ENCODE peak calls at places on chromosome 9, in eight cellular contexts. One of them, this sample, is unnamed.

GRCh38 chr9:37592108-37592951 is at the start of gene TOMM5:
- DNase-seq in coronary artery: peak
- DNase-seq in GM12865: peak
- DNase-seq in MM.1S: peak
- DNase-seq in foreskin fibroblast: peak
- DNase-seq in AG04450: peak
- DNase-seq in fibroblast of the aortic adventitia: peak
- DNase-seq in lung: peak
- DNase-seq in this sample: peak

GRCh38 chr9:36980148-36980974 is 53.7 kb downstream of the PAX5 start:
- DNase-seq in foreskin fibroblast: no peak
- DNase-seq in GM12865: peak
- DNase-seq in coronary artery: no peak
- DNase-seq in MM.1S: no peak
- DNase-seq in AG04450: no peak
- DNase-seq in lung: no peak
- DNase-seq in fibroblast of the aortic adventitia: no peak
- DNase-seq in this sample: no peak

GRCh38 chr9:12775373-12775962 is 648 bp downstream of the LURAP1L start:
- DNase-seq in fibroblast of the aortic adventitia: no peak
- DNase-seq in lung: no peak
- DNase-seq in foreskin fibroblast: no peak
- DNase-seq in coronary artery: no peak
- DNase-seq in AG04450: no peak
- DNase-seq in GM12865: no peak
- DNase-seq in MM.1S: peak
- DNase-seq in this sample: no peak

GRCh38 chr9:101582593-101582992 is 12.2 kb downstream of the PPP3R2 start:
- DNase-seq in fibroblast of the aortic adventitia: peak
- DNase-seq in MM.1S: no peak
- DNase-seq in GM12865: no peak
- DNase-seq in foreskin fibroblast: peak
- DNase-seq in AG04450: peak
- DNase-seq in lung: no peak
- DNase-seq in coronary artery: no peak
- DNase-seq in this sample: peak

GRCh38 chr9:33381231-33381791 is 21.1 kb downstream of the AQP7 start:
- DNase-seq in GM12865: no peak
- DNase-seq in AG04450: no peak
- DNase-seq in coronary artery: no peak
- DNase-seq in lung: no peak
- DNase-seq in fibroblast of the aortic adventitia: no peak
- DNase-seq in foreskin fibroblast: no peak
- DNase-seq in MM.1S: no peak
- DNase-seq in this sample: no peak

GRCh38 chr9:99169982-99170761 is 51.6 kb downstream of the ALG2 start:
- DNase-seq in coronary artery: no peak
- DNase-seq in lung: no peak
- DNase-seq in GM12865: no peak
- DNase-seq in fibroblast of the aortic adventitia: no peak
- DNase-seq in foreskin fibroblast: no peak
- DNase-seq in MM.1S: no peak
- DNase-seq in AG04450: no peak
- DNase-seq in this sample: no peak

GRCh38 chr9:98764351-98764750 is 32.0 kb downstream of the ANKS6 start:
- DNase-seq in fibroblast of the aortic adventitia: no peak
- DNase-seq in MM.1S: no peak
- DNase-seq in lung: no peak
- DNase-seq in AG04450: no peak
- DNase-seq in foreskin fibroblast: no peak
- DNase-seq in coronary artery: no peak
- DNase-seq in GM12865: no peak
- DNase-seq in this sample: no peak

GRCh38 chr9:111937781-111938426 is 41.3 kb downstream of the UGCG start:
- DNase-seq in MM.1S: no peak
- DNase-seq in AG04450: no peak
- DNase-seq in coronary artery: no peak
- DNase-seq in GM12865: peak
- DNase-seq in fibroblast of the aortic adventitia: peak
- DNase-seq in foreskin fibroblast: no peak
- DNase-seq in lung: peak
- DNase-seq in this sample: no peak

GRCh38 chr9:69027355-69028097 is 8.0 kb upstream of the FXN start:
- DNase-seq in coronary artery: no peak
- DNase-seq in AG04450: no peak
- DNase-seq in GM12865: peak
- DNase-seq in MM.1S: peak
- DNase-seq in fibroblast of the aortic adventitia: peak
- DNase-seq in lung: no peak
- DNase-seq in foreskin fibroblast: peak
- DNase-seq in this sample: no peak

GRCh38 chr9:123954518-123954917 is 24.6 kb upstream of the DENND1A start:
- DNase-seq in fibroblast of the aortic adventitia: no peak
- DNase-seq in coronary artery: no peak
- DNase-seq in foreskin fibroblast: no peak
- DNase-seq in AG04450: no peak
- DNase-seq in lung: no peak
- DNase-seq in MM.1S: no peak
- DNase-seq in GM12865: no peak
- DNase-seq in this sample: no peak

GRCh38 chr9:74770508-74771261 is 117.0 kb downstream of the TRPM6 start:
- DNase-seq in MM.1S: peak
- DNase-seq in coronary artery: no peak
- DNase-seq in AG04450: no peak
- DNase-seq in fibroblast of the aortic adventitia: no peak
- DNase-seq in foreskin fibroblast: no peak
- DNase-seq in GM12865: peak
- DNase-seq in lung: no peak
- DNase-seq in this sample: no peak
- TF ChIP-seq CTCF in MM.1S: peak
- TF ChIP-seq CTCF in coronary artery: no peak
- TF ChIP-seq CTCF in AG04450: peak
- TF ChIP-seq CTCF in fibroblast of the aortic adventitia: peak
- TF ChIP-seq CTCF in foreskin fibroblast: peak
- TF ChIP-seq CTCF in GM12865: peak
- TF ChIP-seq CTCF in lung: no peak
- TF ChIP-seq CTCF in this sample: peak

GRCh38 chr9:128943832-128944620 is 3.4 kb downstream of the DOLK start:
- DNase-seq in AG04450: no peak
- DNase-seq in coronary artery: no peak
- DNase-seq in GM12865: no peak
- DNase-seq in lung: no peak
- DNase-seq in foreskin fibroblast: no peak
- DNase-seq in fibroblast of the aortic adventitia: no peak
- DNase-seq in MM.1S: no peak
- DNase-seq in this sample: no peak

GRCh38 chr9:128945798-128946501 is 1.5 kb downstream of the DOLK start:
- DNase-seq in GM12865: no peak
- DNase-seq in lung: no peak
- DNase-seq in MM.1S: no peak
- DNase-seq in AG04450: no peak
- DNase-seq in coronary artery: no peak
- DNase-seq in fibroblast of the aortic adventitia: no peak
- DNase-seq in foreskin fibroblast: no peak
- DNase-seq in this sample: no peak

GRCh38 chr9:128940271-128940921 is 7.0 kb downstream of the DOLK start:
- DNase-seq in coronary artery: peak
- DNase-seq in fibroblast of the aortic adventitia: no peak
- DNase-seq in foreskin fibroblast: no peak
- DNase-seq in GM12865: no peak
- DNase-seq in lung: no peak
- DNase-seq in AG04450: no peak
- DNase-seq in MM.1S: no peak
- DNase-seq in this sample: no peak

GRCh38 chr9:128937310-128938165 is 9.9 kb downstream of the DOLK start:
- DNase-seq in GM12865: no peak
- DNase-seq in AG04450: no peak
- DNase-seq in foreskin fibroblast: no peak
- DNase-seq in fibroblast of the aortic adventitia: no peak
- DNase-seq in coronary artery: peak
- DNase-seq in MM.1S: no peak
- DNase-seq in lung: no peak
- DNase-seq in this sample: no peak

GRCh38 chr9:128940946-128941755 is 6.3 kb downstream of the DOLK start:
- DNase-seq in foreskin fibroblast: no peak
- DNase-seq in AG04450: no peak
- DNase-seq in lung: no peak
- DNase-seq in MM.1S: no peak
- DNase-seq in GM12865: no peak
- DNase-seq in fibroblast of the aortic adventitia: no peak
- DNase-seq in coronary artery: peak
- DNase-seq in this sample: no peak
- H3K4me3 ChIP-seq in foreskin fibroblast: no peak
- H3K4me3 ChIP-seq in AG04450: no peak
- H3K4me3 ChIP-seq in lung: no peak
- H3K4me3 ChIP-seq in MM.1S: no peak
- H3K4me3 ChIP-seq in GM12865: no peak
- H3K4me3 ChIP-seq in fibroblast of the aortic adventitia: no peak
- H3K4me3 ChIP-seq in coronary artery: no peak
- H3K4me3 ChIP-seq in this sample: no peak

DNA sequence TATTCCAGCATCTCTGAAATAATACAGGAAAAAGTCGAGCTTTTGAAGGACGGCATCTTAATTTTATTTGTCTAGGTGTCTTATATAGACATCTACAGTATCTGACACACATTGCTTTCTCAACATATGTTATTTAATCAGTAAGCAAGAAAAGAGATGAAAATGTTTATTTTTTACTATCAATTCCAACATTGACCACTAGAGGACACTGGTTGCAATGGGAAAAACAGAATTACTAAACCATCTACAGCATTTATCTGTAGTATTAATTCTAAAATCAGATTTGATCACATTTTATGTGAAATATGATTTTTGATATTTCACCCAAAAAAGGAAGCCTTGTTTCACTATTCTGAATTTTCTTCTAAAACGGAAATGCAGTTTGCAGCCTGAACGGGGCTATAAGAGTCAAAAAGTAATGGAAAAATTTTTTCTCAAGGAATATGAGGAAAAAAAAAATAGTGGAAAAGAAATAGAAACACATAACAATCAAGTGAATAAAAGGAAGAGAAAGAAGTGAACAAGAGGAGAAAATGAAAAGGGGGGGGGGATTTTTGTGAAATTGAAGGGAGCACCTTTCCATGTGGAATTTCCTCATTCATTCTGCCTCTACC is 98.6 kb downstream of the OSTF1 start:
- DNase-seq in fibroblast of the aortic adventitia: peak
- DNase-seq in AG04450: no peak
- DNase-seq in foreskin fibroblast: no peak
- DNase-seq in coronary artery: no peak
- DNase-seq in GM12865: peak
- DNase-seq in lung: no peak
- DNase-seq in MM.1S: peak
- DNase-seq in this sample: no peak
- TF ChIP-seq CTCF in fibroblast of the aortic adventitia: peak
- TF ChIP-seq CTCF in AG04450: peak
- TF ChIP-seq CTCF in foreskin fibroblast: peak
- TF ChIP-seq CTCF in coronary artery: peak
- TF ChIP-seq CTCF in GM12865: peak
- TF ChIP-seq CTCF in lung: peak
- TF ChIP-seq CTCF in MM.1S: peak
- TF ChIP-seq CTCF in this sample: peak

GRCh38 chr9:93953492-93954435 is 1.4 kb downstream of the BARX1 start:
- DNase-seq in fibroblast of the aortic adventitia: no peak
- DNase-seq in AG04450: no peak
- DNase-seq in foreskin fibroblast: no peak
- DNase-seq in coronary artery: no peak
- DNase-seq in GM12865: no peak
- DNase-seq in lung: no peak
- DNase-seq in MM.1S: no peak
- DNase-seq in this sample: no peak
- H3K4me3 ChIP-seq in fibroblast of the aortic adventitia: no peak
- H3K4me3 ChIP-seq in AG04450: no peak
- H3K4me3 ChIP-seq in foreskin fibroblast: no peak
- H3K4me3 ChIP-seq in coronary artery: peak
- H3K4me3 ChIP-seq in GM12865: no peak
- H3K4me3 ChIP-seq in lung: no peak
- H3K4me3 ChIP-seq in MM.1S: no peak
- H3K4me3 ChIP-seq in this sample: no peak

DNA sequence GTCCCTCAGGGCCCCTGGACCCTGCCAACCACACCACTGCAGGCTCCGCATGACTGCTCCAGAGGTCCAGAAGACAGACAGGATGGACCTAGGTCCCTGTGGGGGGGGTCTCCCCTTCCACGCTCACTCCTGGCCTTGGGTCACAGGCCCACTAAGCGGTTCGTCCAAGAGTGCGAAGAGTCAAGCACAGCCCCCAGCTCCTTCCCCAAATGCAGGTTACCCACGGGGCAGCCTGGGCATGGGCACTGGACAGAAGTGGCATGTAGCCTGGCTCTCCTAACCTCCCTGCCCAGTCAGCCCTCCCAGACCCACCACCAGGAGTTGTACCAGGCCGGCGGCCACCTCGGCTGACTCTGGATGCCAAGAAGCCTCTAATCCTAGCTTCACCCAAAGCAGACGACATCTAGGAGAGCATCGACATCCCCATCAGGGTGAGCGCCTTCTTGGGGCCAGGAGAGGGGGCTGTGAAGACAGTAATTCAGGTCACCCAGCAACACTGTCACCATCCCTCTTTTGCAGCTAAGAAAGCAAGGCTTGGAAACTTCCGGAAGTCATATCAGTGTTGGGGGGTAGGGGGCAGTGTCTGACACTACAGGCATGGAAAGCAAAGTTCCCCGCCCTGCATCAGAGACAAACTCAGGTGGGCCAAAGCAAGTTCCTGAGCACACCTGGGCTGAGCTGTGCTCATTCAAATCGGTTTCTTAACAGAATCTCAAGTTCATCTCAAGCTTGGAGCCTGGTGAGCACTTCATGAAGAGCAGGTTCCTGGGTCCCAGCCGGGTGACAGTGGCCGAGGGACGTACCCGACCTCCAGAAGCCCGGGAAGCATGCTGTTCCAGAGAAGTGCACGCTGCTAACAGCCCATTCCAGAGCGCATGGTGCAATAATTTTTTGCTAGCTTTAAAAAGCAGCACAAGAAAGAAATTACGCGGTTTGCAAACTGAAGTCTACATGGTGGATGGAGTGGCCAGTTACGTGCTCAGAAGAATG is 68.7 kb downstream of the SEMA4D start:
- DNase-seq in lung: no peak
- DNase-seq in MM.1S: no peak
- DNase-seq in AG04450: no peak
- DNase-seq in coronary artery: no peak
- DNase-seq in fibroblast of the aortic adventitia: no peak
- DNase-seq in foreskin fibroblast: no peak
- DNase-seq in GM12865: peak
- DNase-seq in this sample: no peak
- TF ChIP-seq CTCF in lung: peak
- TF ChIP-seq CTCF in MM.1S: peak
- TF ChIP-seq CTCF in AG04450: peak
- TF ChIP-seq CTCF in coronary artery: no peak
- TF ChIP-seq CTCF in fibroblast of the aortic adventitia: no peak
- TF ChIP-seq CTCF in foreskin fibroblast: peak
- TF ChIP-seq CTCF in GM12865: peak
- TF ChIP-seq CTCF in this sample: no peak